ENCODE peak calls at places on chromosome 20, in seven cellular contexts. N, A, C, U, D, F and L are unnamed samples.

GRCh38 chr20:45963059-45964011 is 8.7 kb downstream of the ZNF335 start:
- DNase-seq in A (no peak), U (peak), C (no peak), F (peak), N (no peak), D (peak), L (no peak)

GRCh38 chr20:62980970-62981369 is 25.8 kb downstream of the BHLHE23 start:
- DNase-seq in A (no peak), U (peak), C (no peak), F (no peak), N (no peak), D (peak), L (no peak)

GRCh38 chr20:57531986-57532566 is 7.1 kb upstream of the CTCFL start:
- DNase-seq in A (no peak), C (no peak), F (no peak), D (no peak), N (no peak), U (no peak), L (no peak)

GRCh38 chr20:4493386-4493785 is 228.3 kb upstream of the PRND start:
- DNase-seq in A (no peak), C (no peak), D (no peak), U (no peak), F (no peak), N (no peak), L (no peak)

GRCh38 chr20:48823960-48824497 is 3.8 kb downstream of the PREX1 start:
- DNase-seq in N (no peak), C (no peak), A (no peak), F (no peak), D (peak), U (no peak), L (no peak)

GRCh38 chr20:18019068-18019467 is 38.6 kb downstream of the OVOL2 start:
- DNase-seq in U (peak), A (no peak), D (peak), C (no peak), F (no peak), N (no peak), L (no peak)

GRCh38 chr20:11459090-11459877 is 458.4 kb upstream of the BTBD3 start:
- DNase-seq in D (no peak), F (no peak), C (no peak), U (no peak), A (no peak), N (no peak), L (no peak)

GRCh38 chr20:2652724-2653510 is 485 bp downstream of the NOP56 start:
- DNase-seq in F (no peak), N (peak), D (no peak), A (no peak), U (peak), C (no peak), L (no peak)

GRCh38 chr20:3010985-3011723 is 32.3 kb upstream of the GNRH2 start:
- DNase-seq in C (no peak), A (no peak), U (no peak), F (no peak), D (peak), N (no peak), L (no peak)

GRCh38 chr20:56368351-56369134 is 9.8 kb downstream of the FAM210B start:
- DNase-seq in C (no peak), A (no peak), D (no peak), N (no peak), F (no peak), U (no peak), L (no peak)

GRCh38 chr20:43699941-43700565 is 26.7 kb downstream of the GTSF1L start:
- DNase-seq in N (no peak), A (no peak), D (no peak), U (no peak), C (no peak), F (no peak), L (no peak)

GRCh38 chr20:5776074-5776473 is 25.9 kb downstream of the SHLD1 start:
- DNase-seq in A (no peak), F (no peak), U (no peak), D (no peak), N (no peak), C (no peak), L (no peak)

GRCh38 chr20:44471481-44471882 is 4.2 kb upstream of the TTPAL start:
- DNase-seq in D (peak), U (peak), A (no peak), N (no peak), F (no peak), C (no peak), L (no peak)

GRCh38 chr20:59377046-59377445 is 76.6 kb downstream of the EDN3 start:
- DNase-seq in A (no peak), U (no peak), C (no peak), D (no peak), N (no peak), F (no peak), L (no peak)

GRCh38 chr20:43962518-43962917 is 47.9 kb downstream of the TOX2 start:
- DNase-seq in D (no peak), U (no peak), A (no peak), F (no peak), N (no peak), C (no peak), L (no peak)

GRCh38 chr20:4006640-4007039 is 8.7 kb downstream of the RNF24 start:
- DNase-seq in C (no peak), F (peak), D (no peak), U (peak), N (peak), A (no peak), L (no peak)

GRCh38 chr20:47489448-47489872 is 12.2 kb upstream of the NCOA3 start:
- DNase-seq in D (no peak), F (no peak), U (no peak), A (no peak), N (peak), C (peak), L (no peak)

GRCh38 chr20:41087777-41088176 is 49.6 kb upstream of the PLCG1 start:
- DNase-seq in F (no peak), A (no peak), D (no peak), U (no peak), N (no peak), C (no peak), L (no peak)

GRCh38 chr20:59725476-59726119 is 121.3 kb downstream of the PHACTR3 start:
- DNase-seq in D (no peak), N (no peak), F (no peak), U (no peak), C (no peak), A (no peak), L (peak)

GRCh38 chr20:5569021-5569420 is 181.2 kb upstream of the SHLD1 start:
- DNase-seq in N (no peak), C (peak), D (peak), U (no peak), A (no peak), F (no peak), L (no peak)

GRCh38 chr20:22385602-22386299 is 198.6 kb downstream of the FOXA2 start:
- DNase-seq in N (no peak), C (no peak), U (peak), D (peak), A (no peak), F (no peak), L (no peak)

GRCh38 chr20:11734431-11734830 is 183.3 kb upstream of the BTBD3 start:
- DNase-seq in N (no peak), U (no peak), D (no peak), F (no peak), A (no peak), C (no peak), L (no peak)

GRCh38 chr20:51062065-51062464 is 39.2 kb upstream of the KCNG1 start:
- DNase-seq in F (no peak), C (no peak), N (no peak), D (no peak), A (no peak), U (no peak), L (no peak)

GRCh38 chr20:38930242-38930569 is 4.0 kb downstream of the FAM83D start:
- DNase-seq in A (no peak), C (no peak), F (no peak), U (no peak), D (no peak), N (no peak), L (no peak)

GRCh38 chr20:38926142-38926933 is at the start of gene FAM83D:
- DNase-seq in A (peak), F (peak), D (peak), U (peak), N (peak), C (peak), L (peak)

GRCh38 chr20:38924718-38925117 is 1.5 kb upstream of the FAM83D start:
- DNase-seq in U (no peak), F (no peak), C (no peak), D (no peak), N (no peak), A (no peak), L (no peak)

GRCh38 chr20:38927902-38928578 is 1.8 kb downstream of the FAM83D start:
- DNase-seq in F (no peak), N (no peak), C (no peak), A (no peak), U (no peak), D (peak), L (no peak)

DNA sequence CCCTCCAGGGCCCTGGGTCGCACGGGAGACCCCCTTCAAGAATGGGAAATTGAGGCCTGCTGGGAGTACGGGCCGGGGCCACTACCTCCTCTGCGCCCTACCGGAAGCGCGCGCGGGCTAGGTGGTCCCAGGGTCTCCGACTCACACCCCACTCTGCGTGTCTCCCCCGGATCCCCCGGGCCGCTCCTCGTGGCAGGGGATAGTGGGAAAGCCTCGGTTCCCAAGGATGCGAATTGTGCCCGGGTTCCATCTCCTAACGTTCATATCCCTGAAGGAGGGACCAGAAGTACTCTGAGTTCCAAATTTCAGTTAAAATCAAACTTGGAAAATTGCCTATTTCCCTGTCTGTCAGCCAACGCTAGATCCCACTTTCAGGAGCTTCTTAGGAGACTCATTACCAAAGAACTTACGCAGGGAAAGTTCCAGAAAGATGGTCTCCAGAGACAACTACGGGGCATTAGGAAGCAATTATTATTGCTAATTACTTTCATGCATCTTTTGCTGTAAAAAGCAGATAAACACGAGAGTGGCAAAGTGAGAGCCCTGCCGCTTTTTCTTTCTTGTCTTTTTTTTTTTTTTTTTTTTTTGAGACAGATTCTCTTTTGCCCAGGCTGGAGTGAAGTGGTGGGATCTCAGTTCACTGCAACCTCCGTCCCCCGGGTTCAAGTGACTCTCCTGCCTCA is 858 bp downstream of the FAM83D start:
- DNase-seq in U (no peak), D (no peak), A (no peak), F (no peak), C (no peak), N (no peak), L (no peak)
- TF ChIP-seq CTCF in U (no peak), D (no peak), A (no peak), F (no peak), C (no peak), N (no peak), L (no peak)

GRCh38 chr20:52438326-52438963 is 246.9 kb upstream of the ZFP64 start:
- DNase-seq in N (no peak), F (no peak), D (no peak), U (no peak), A (no peak), C (no peak), L (no peak)
- TF ChIP-seq CTCF in N (no peak), F (no peak), D (no peak), U (no peak), A (no peak), C (no peak), L (no peak)

DNA sequence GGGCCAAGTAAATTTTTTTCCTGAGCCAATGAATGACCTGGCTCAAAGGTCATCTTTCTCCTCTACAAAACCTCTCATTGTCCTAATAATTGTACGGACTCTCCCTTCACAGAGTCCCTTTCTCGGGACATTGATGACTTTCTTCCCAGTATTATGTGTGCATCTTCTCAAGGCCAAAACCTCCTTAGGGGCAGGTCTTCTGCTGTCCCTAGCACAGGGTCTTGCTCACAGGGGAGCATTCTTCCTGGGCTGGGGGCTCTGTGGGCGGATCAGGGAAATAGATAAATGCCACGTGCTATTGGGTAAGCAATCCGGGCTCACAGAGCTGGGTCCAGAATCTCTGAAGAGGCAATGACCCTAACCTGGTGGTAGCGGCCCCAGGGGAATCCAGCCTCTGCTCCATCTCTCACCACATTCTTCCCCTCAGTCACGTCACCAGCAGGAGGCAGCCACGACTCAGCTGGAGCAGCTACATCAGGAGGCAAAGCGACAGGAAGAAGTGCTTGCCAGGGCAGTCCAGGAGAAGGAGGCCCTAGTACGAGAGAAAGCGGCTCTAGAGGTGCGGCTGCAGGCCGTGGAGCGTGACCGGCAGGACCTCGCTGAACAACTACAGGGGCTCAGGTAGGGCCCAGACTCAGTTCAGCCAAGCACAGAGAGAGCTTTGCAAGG is 23.5 kb downstream of the CEP250 start:
- DNase-seq in C (no peak), D (no peak), N (no peak), A (no peak), U (peak), F (no peak), L (no peak)
- TF ChIP-seq CTCF in C (no peak), D (no peak), N (no peak), A (no peak), U (peak), F (no peak), L (no peak)

GRCh38 chr20:1474817-1475603 is 8.4 kb upstream of the NSFL1C start:
- DNase-seq in U (no peak), N (no peak), C (no peak), D (peak), F (no peak), A (no peak), L (no peak)
- TF ChIP-seq CTCF in U (no peak), N (no peak), C (no peak), D (peak), F (no peak), A (no peak), L (no peak)

GRCh38 chr20:37382539-37383120 is 36.7 kb downstream of the SRC start:
- DNase-seq in A (no peak), U (no peak), C (no peak), F (no peak), N (no peak), D (no peak), L (no peak)

GRCh38 chr20:37379967-37380828 is 34.3 kb downstream of the SRC start:
- DNase-seq in A (no peak), U (no peak), C (no peak), N (no peak), D (peak), F (no peak), L (no peak)

GRCh38 chr20:37381621-37382538 is 35.9 kb downstream of the SRC start:
- DNase-seq in N (no peak), A (no peak), F (no peak), D (no peak), U (no peak), C (no peak), L (no peak)

GRCh38 chr20:37378785-37379598 is 33.1 kb downstream of the SRC start:
- DNase-seq in N (peak), A (no peak), U (no peak), D (peak), F (no peak), C (no peak), L (no peak)

DNA sequence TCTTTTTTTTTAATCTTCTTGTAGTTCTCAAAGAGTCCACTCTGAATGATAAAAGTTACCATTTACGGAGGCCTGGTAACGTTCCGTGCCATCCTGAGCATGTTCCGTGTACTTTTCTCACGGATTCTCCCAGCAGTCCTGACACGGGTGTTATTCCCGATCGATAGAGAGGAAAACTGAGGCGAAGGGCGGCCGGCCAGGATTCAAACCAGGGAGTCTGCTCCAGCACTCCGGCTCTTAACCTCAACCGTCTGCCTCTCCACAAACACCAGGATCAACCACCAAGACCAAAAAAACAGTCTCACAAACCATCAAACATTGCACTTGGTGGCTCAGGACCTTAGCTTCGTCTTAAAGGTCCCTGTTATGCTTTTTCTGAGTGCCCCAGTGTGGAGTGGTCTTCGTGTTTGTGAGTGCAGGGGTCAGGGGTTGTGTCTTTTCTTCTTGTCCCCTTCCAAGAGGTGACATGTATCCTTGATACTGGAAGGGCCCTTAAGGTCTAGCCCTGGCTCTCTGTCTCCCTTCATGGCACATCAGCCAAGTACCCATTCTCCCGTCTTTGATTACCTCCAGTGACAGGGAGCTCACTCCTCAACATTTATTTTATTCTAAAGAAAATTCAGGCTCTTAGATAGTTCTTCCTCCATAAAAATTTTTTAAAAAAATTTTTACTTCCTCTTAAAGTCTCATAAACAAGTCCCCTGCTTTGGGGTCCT is 35.1 kb downstream of the SRC start:
- DNase-seq in C (no peak), D (no peak), N (no peak), U (no peak), F (no peak), A (no peak), L (no peak)
- TF ChIP-seq CTCF in C (no peak), D (no peak), N (no peak), U (no peak), F (no peak), A (no peak), L (no peak)